ENCODE peak calls at places on chromosomes 3 and 15, in six cellular contexts. V, Z, I, Q, E and R are unnamed samples.

GRCh38 chr15:43483306-43484128 is 9.4 kb downstream of the TP53BP1 start:
- DNase-seq in V (no peak), Z (no peak), I (no peak), Q (no peak), E (peak), R (no peak)

GRCh38 chr15:46543626-46544025 is 908.8 kb downstream of the SQOR start:
- DNase-seq in V (no peak), Z (no peak), I (no peak), Q (no peak), E (no peak), R (no peak)

GRCh38 chr3:134360046-134360445 is 14.2 kb downstream of the AMOTL2 start:
- DNase-seq in V (no peak), Z (no peak), I (no peak), Q (no peak), E (no peak), R (no peak)

GRCh38 chr3:14943042-14943441 is 4.3 kb upstream of the NR2C2 start:
- DNase-seq in V (no peak), Z (no peak), I (no peak), Q (no peak), E (no peak), R (no peak)

GRCh38 chr3:187464682-187465081 is 96.5 kb downstream of the RTP4 start:
- DNase-seq in V (no peak), Z (no peak), I (no peak), Q (no peak), E (no peak), R (no peak)

GRCh38 chr3:31247063-31247447 is 285.7 kb upstream of the STT3B start:
- DNase-seq in V (no peak), Z (no peak), I (no peak), Q (no peak), E (no peak), R (no peak)

GRCh38 chr15:74631408-74631807 is 15.8 kb downstream of the CLK3 start:
- DNase-seq in V (no peak), Z (no peak), I (no peak), Q (peak), E (no peak), R (no peak)

GRCh38 chr15:51782357-51782896 is 31.0 kb downstream of the TMOD2 start:
- DNase-seq in V (peak), Z (no peak), I (no peak), Q (no peak), E (peak), R (no peak)

GRCh38 chr3:16140116-16140893 is 34.2 kb upstream of the GALNT15 start:
- DNase-seq in V (peak), Z (no peak), I (no peak), Q (no peak), E (peak), R (no peak)

GRCh38 chr3:49500408-49501257 is 30.6 kb downstream of the DAG1 start:
- DNase-seq in V (peak), Z (no peak), I (peak), Q (no peak), E (peak), R (peak)

GRCh38 chr3:132134611-132135010 is 99.8 kb upstream of the CPNE4 start:
- DNase-seq in V (peak), Z (no peak), I (no peak), Q (no peak), E (peak), R (no peak)

GRCh38 chr15:65368300-65368617 is 9.5 kb downstream of the IGDCC3 start:
- DNase-seq in V (no peak), Z (no peak), I (no peak), Q (peak), E (no peak), R (no peak)

GRCh38 chr3:41202075-41202833 is 2.9 kb downstream of the CTNNB1 start:
- DNase-seq in V (no peak), Z (no peak), I (no peak), Q (no peak), E (no peak), R (no peak)

GRCh38 chr3:172285844-172286243 is 162.4 kb downstream of the GHSR start:
- DNase-seq in V (no peak), Z (no peak), I (no peak), Q (no peak), E (peak), R (no peak)

GRCh38 chr3:44109997-44110396 is 131.7 kb upstream of the TOPAZ1 start:
- DNase-seq in V (no peak), Z (no peak), I (no peak), Q (no peak), E (no peak), R (no peak)

GRCh38 chr3:147797095-147797494 is 387.9 kb downstream of the ZIC1 start:
- DNase-seq in V (no peak), Z (no peak), I (no peak), Q (no peak), E (peak), R (no peak)

GRCh38 chr15:42593143-42593542 is 17.7 kb downstream of the STARD9 start:
- DNase-seq in V (no peak), Z (no peak), I (peak), Q (no peak), E (no peak), R (peak)

GRCh38 chr3:119695480-119695879 is 7.3 kb upstream of the CFAP91 start:
- DNase-seq in V (no peak), Z (no peak), I (no peak), Q (no peak), E (peak), R (no peak)

GRCh38 chr3:37183375-37183831 is 9.0 kb upstream of the LRRFIP2 start:
- DNase-seq in V (peak), Z (no peak), I (no peak), Q (no peak), E (peak), R (no peak)

GRCh38 chr15:63264685-63265302 is 12.6 kb upstream of the APH1B start:
- DNase-seq in V (no peak), Z (no peak), I (no peak), Q (no peak), E (peak), R (no peak)

GRCh38 chr15:46034755-46035154 is 399.9 kb downstream of the SQOR start:
- DNase-seq in V (no peak), Z (no peak), I (no peak), Q (no peak), E (no peak), R (no peak)

GRCh38 chr15:90836296-90836871 is 32.0 kb upstream of the FURIN start:
- DNase-seq in V (no peak), Z (no peak), I (peak), Q (no peak), E (peak), R (no peak)

GRCh38 chr3:150074697-150075416 is 104.2 kb upstream of the PFN2 start:
- DNase-seq in V (no peak), Z (no peak), I (no peak), Q (no peak), E (no peak), R (no peak)

DNA sequence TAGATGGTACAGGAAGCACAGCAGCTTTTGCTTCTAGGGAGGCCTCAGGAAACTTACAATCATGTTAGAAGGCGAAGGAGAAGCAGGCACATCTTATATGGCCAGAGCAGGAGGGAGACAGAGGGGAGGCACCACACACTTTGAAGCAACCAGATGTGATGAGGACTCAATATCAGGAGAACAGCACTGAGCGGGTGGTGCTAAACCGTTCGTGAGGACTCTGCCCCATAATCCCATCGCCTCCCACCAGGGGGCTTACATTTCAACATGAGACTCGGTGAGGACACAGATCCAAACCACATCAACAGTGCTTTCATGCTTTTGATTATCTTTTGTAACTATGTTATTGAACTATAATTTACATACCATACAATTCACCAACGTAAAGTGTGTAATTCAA is 7.6 kb upstream of the TMEM44 start:
- DNase-seq in V (no peak), Z (no peak), I (no peak), Q (no peak), E (peak), R (no peak)
- TF ChIP-seq CTCF in V (no peak), Z (peak), I (no peak), Q (peak), E (peak), R (no peak)

DNA sequence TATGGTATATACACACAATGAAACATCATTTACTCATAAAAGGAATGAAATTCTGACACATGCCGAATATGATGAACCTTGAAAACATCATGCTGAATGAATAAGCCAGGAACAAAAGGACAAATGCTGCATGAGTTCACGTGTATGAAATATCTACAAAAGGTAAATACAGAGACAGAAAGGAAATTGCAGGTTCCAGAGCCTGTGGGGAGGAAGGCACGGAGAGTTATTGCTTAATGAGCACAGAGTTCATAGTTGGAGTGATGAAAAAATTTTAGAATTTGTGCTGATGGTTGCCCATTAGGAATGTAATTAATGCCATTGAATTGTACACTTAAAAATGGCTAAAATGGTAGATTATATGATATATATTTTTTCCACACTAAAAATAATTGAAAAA is 49.5 kb downstream of the OCA2 start:
- DNase-seq in V (no peak), Z (no peak), I (no peak), Q (no peak), E (no peak), R (no peak)
- TF ChIP-seq CTCF in V (no peak), Z (no peak), I (no peak), Q (no peak), E (no peak), R (no peak)

GRCh38 chr15:76058714-76059319 is 968 bp upstream of the TMEM266 start:
- DNase-seq in V (no peak), Z (no peak), I (peak), Q (peak), E (peak), R (no peak)
- TF ChIP-seq CTCF in V (peak), Z (no peak), I (no peak), Q (no peak), E (no peak), R (peak)

DNA sequence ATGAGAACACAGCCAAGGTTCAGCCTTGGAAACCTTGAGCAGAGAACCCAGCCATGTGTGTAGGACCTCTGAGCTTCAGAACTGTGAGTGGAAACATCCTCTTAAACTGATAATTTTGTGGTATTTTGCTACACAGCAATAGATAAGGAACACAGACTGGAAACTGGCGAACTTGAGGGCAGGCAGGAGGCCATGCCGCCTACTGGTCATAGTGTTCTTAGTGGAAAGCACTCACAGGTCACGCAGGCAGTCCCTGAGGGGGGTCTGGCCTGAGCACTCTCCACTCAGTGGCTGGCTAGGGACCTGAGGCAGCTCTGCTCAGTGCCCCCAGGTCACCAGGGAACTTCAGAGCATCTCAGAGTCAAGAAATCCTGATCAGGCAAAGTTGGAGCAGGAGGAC is 9.7 kb upstream of the XIRP1 start:
- DNase-seq in V (no peak), Z (no peak), I (no peak), Q (no peak), E (no peak), R (no peak)
- TF ChIP-seq CTCF in V (no peak), Z (no peak), I (no peak), Q (no peak), E (no peak), R (no peak)

DNA sequence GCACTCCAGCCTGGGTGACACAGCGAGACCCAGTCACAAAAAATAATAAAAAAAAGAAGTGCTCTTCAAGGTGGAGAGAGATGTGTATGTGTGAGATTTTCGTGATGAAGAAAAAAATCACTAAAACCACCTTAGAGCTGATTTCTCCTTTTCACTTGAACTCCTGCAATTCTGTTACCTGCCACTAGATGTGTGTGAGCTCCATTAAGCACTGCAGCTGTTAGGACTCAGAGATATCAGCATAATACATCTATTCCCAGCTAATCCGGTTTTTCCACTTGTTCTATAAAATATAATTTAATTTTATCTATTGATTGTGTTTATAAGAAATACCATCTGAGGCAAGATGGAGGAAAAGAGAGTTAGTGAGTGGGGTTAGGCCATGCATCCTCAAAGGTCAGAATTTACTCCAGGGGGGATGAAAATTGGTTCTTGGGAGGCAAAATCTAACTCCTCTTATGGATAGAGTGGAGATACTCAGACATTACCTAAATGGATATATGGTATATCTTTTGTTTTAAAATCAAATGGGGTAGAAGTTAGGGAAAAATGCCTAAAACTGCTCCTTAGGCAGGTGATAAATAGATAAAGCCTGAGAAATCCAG is 152.7 kb downstream of the IL20RB start:
- DNase-seq in V (peak), Z (no peak), I (no peak), Q (no peak), E (peak), R (no peak)
- TF ChIP-seq CTCF in V (peak), Z (peak), I (peak), Q (peak), E (peak), R (peak)

GRCh38 chr3:115085197-115085865 is 61.8 kb downstream of the ZBTB20 start:
- DNase-seq in V (no peak), Z (no peak), I (no peak), Q (no peak), E (no peak), R (no peak)
- TF ChIP-seq CTCF in V (no peak), Z (peak), I (no peak), Q (peak), E (peak), R (peak)